ENCODE peak calls at places on chromosomes 7 and 10, in five cellular contexts. One of them, this sample, is unnamed.

GRCh38 chr10:91689731-91690168 is 56.9 kb upstream of the PPP1R3C start:
- DNase-seq in kidney epithelial cell: no peak
- DNase-seq in SW480: peak
- DNase-seq in HCEC 1CT: peak
- DNase-seq in Kasumi-1: peak
- DNase-seq in this sample: no peak

GRCh38 chr10:116741391-116742351 is 695 bp downstream of the HSPA12A start:
- DNase-seq in HCEC 1CT: no peak
- DNase-seq in Kasumi-1: no peak
- DNase-seq in kidney epithelial cell: no peak
- DNase-seq in SW480: no peak
- DNase-seq in this sample: no peak

GRCh38 chr10:124511205-124512039 is 49.8 kb downstream of the LHPP start:
- DNase-seq in HCEC 1CT: no peak
- DNase-seq in SW480: no peak
- DNase-seq in kidney epithelial cell: no peak
- DNase-seq in Kasumi-1: no peak
- DNase-seq in this sample: no peak

GRCh38 chr7:16644987-16645592 is 464 bp downstream of the ANKMY2 start:
- DNase-seq in HCEC 1CT: peak
- DNase-seq in kidney epithelial cell: no peak
- DNase-seq in SW480: peak
- DNase-seq in Kasumi-1: no peak
- DNase-seq in this sample: peak

GRCh38 chr10:58823983-58824382 is 311.3 kb downstream of the BICC1 start:
- DNase-seq in HCEC 1CT: no peak
- DNase-seq in Kasumi-1: no peak
- DNase-seq in SW480: no peak
- DNase-seq in kidney epithelial cell: no peak
- DNase-seq in this sample: no peak

GRCh38 chr10:75062191-75062849 is 49.1 kb upstream of the SAMD8 start:
- DNase-seq in SW480: no peak
- DNase-seq in HCEC 1CT: no peak
- DNase-seq in kidney epithelial cell: no peak
- DNase-seq in Kasumi-1: peak
- DNase-seq in this sample: no peak

GRCh38 chr10:27618036-27618615 is 114.0 kb downstream of the RAB18 start:
- DNase-seq in HCEC 1CT: no peak
- DNase-seq in Kasumi-1: no peak
- DNase-seq in kidney epithelial cell: no peak
- DNase-seq in SW480: no peak
- DNase-seq in this sample: no peak

GRCh38 chr7:70387197-70387596 is 744.7 kb upstream of the GALNT17 start:
- DNase-seq in kidney epithelial cell: no peak
- DNase-seq in SW480: no peak
- DNase-seq in Kasumi-1: no peak
- DNase-seq in HCEC 1CT: no peak
- DNase-seq in this sample: no peak

GRCh38 chr7:919114-919442 is 35.4 kb downstream of the ADAP1 start:
- DNase-seq in kidney epithelial cell: no peak
- DNase-seq in SW480: no peak
- DNase-seq in Kasumi-1: no peak
- DNase-seq in HCEC 1CT: no peak
- DNase-seq in this sample: no peak

GRCh38 chr7:134031835-134032617 is 95.1 kb upstream of the LRGUK start:
- DNase-seq in Kasumi-1: peak
- DNase-seq in SW480: peak
- DNase-seq in kidney epithelial cell: no peak
- DNase-seq in HCEC 1CT: no peak
- DNase-seq in this sample: no peak